ENCODE peak calls at places on chromosomes 4 and X, in six cellular contexts. L is brain microvascular endothelial cell; H is mesothelial cell of epicardium; O is GM10248; T is CD4-positive, alpha-beta T cell; M is gastrocnemius medialis. F is an unnamed sample.

GRCh38 chrX:110406822-110407221 is 48.2 kb downstream of the RTL9 start:
- DNase-seq in L (no peak), H (no peak), T (no peak), M (no peak), O (no peak), F (no peak)

GRCh38 chrX:100928660-100929613 is at the start of gene XKRX:
- DNase-seq in H (peak; percentile 40), O (peak; percentile 40), L (no peak), M (no peak), T (peak; percentile 39), F (no peak)

GRCh38 chrX:23788946-23789345 is 6.0 kb downstream of the SAT1 start:
- DNase-seq in L (no peak), O (no peak), T (no peak), H (no peak), M (no peak), F (no peak)

GRCh38 chr4:17544831-17545234 is 29.9 kb downstream of the CLRN2 start:
- DNase-seq in O (no peak), T (no peak), H (no peak), M (no peak), L (no peak), F (no peak)

GRCh38 chrX:152899111-152899873 is 1.4 kb downstream of the ZNF185 start:
- DNase-seq in O (no peak), H (no peak), T (no peak), M (no peak), L (no peak), F (no peak)

GRCh38 chr4:150363721-150364688 is 217.9 kb upstream of the MAB21L2 start:
- DNase-seq in T (no peak), O (no peak), H (no peak), M (no peak), L (no peak), F (no peak)

GRCh38 chrX:128653524-128653923 is 601.3 kb upstream of the ACTRT1 start:
- DNase-seq in T (no peak), H (no peak), O (no peak), L (no peak), M (no peak), F (no peak)

GRCh38 chr4:120299631-120300030 is 233.0 kb upstream of the MAD2L1 start:
- DNase-seq in O (no peak), L (no peak), H (no peak), T (no peak), M (no peak), F (no peak)

GRCh38 chr4:150960079-150960478 is 55.0 kb downstream of the LRBA start:
- DNase-seq in T (no peak), O (no peak), M (no peak), H (no peak), L (peak; percentile 34), F (no peak)

GRCh38 chr4:161143375-161143774 is 1020.4 kb downstream of the FSTL5 start:
- DNase-seq in O (no peak), H (no peak), L (no peak), M (no peak), T (no peak), F (no peak)

GRCh38 chr4:102606261-102606660 is 105.1 kb downstream of the NFKB1 start:
- DNase-seq in O (no peak), T (no peak), M (no peak), L (no peak), H (no peak), F (no peak)

GRCh38 chr4:108937066-108937465 is 174.2 kb upstream of the ETNPPL start:
- DNase-seq in M (no peak), H (no peak), T (no peak), O (no peak), L (no peak), F (no peak)

GRCh38 chr4:78864405-78865024 is 74.7 kb downstream of the PAQR3 start:
- DNase-seq in H (no peak), T (no peak), M (no peak), O (peak; percentile 32), L (peak; percentile 71), F (no peak)

GRCh38 chr4:25029479-25030282 is 1.1 kb downstream of the LGI2 start:
- DNase-seq in M (no peak), H (no peak), L (no peak), T (no peak), O (no peak), F (no peak)

GRCh38 chr4:3304831-3305609 is 12.2 kb downstream of the RGS12 start:
- DNase-seq in O (no peak), L (no peak), T (no peak), M (no peak), H (peak; percentile 54), F (peak; percentile 86)

GRCh38 chr4:128386761-128387599 is 99.4 kb upstream of the PGRMC2 start:
- DNase-seq in H (no peak), T (no peak), L (peak; percentile 97), M (peak; percentile 93), O (no peak), F (peak; percentile 94)

GRCh38 chr4:140300271-140300970 is 73.0 kb upstream of the SCOC start:
- DNase-seq in M (no peak), O (no peak), L (peak; percentile 22), H (no peak), T (no peak), F (peak; percentile 83)

GRCh38 chr4:67939195-67939594 is 24.1 kb downstream of the TMPRSS11A start:
- DNase-seq in O (no peak), M (no peak), L (no peak), T (no peak), H (no peak), F (no peak)

GRCh38 chrX:85620466-85620865 is 241.0 kb upstream of the POF1B start:
- DNase-seq in T (no peak), M (no peak), L (no peak), O (no peak), H (no peak), F (no peak)

DNA sequence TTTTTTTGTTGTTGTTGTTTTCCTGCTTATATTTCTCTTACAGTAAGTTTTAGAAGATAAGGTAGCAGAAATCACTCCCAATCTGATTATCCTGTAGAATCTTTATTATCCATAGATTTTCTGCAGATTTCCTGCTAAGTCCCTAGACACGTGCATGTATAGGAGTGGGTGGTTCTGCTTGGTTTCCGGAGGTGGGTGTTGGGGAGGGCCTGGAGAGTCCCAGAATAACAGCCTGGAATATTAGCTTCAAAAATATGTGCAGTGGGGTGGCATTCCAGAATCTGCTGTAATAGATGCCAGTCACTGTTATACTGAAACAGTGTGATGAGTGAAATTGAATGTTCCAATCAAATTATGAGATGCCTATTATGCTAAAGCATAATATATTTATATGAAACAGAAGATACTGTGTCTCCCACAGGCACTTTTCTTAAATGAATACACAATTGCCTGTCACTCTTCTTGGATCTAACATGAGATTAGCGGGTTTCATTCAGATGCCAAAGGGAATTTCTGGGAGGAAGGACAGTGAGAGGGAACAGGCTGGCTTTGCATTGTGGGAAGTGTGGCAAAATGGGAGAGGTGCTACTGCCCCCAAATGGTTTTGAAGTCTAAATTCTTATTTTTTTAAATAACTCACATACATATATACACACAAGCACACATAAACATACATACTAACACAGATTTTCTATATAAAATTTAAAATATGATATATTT is 37.6 kb downstream of the C4orf50 start:
- DNase-seq in M (no peak), H (no peak), T (no peak), O (no peak), L (no peak), F (no peak)
- TF ChIP-seq CTCF in M (no peak), H (no peak), T (no peak), O (no peak), L (no peak), F (no peak)

DNA sequence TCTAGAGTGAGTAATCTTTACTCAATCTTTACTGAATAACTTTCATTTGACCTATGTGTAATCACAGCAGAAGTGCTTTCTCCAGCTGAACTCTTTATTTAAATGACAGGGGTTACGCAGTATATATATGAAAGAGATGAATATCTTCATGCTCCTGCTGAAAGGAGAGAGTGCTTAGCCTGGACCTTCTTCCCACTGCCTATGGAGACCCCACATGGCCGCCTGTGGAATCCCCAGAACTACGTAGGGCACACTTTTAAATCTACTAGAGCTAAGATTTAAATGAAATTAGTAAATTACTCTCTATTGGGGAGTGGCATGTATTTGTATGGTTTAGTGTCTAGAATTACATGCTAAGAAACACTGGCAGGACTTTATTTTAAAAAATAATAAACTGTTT is 391.2 kb downstream of the ANKRD50 start:
- DNase-seq in O (no peak), M (no peak), T (no peak), L (no peak), H (no peak), F (no peak)
- TF ChIP-seq CTCF in O (no peak), M (no peak), T (no peak), L (peak; percentile 49), H (no peak), F (no peak)

GRCh38 chr4:176001171-176002006 is 64.3 kb upstream of the WDR17 start:
- DNase-seq in M (no peak), H (peak; percentile 47), T (no peak), L (peak; percentile 5), O (peak; percentile 10), F (peak; percentile 80)

GRCh38 chr4:175999944-176000343 is 65.7 kb upstream of the WDR17 start:
- DNase-seq in L (no peak), T (no peak), H (no peak), M (no peak), O (no peak), F (no peak)

GRCh38 chr4:175998782-175999181 is 66.9 kb upstream of the WDR17 start:
- DNase-seq in T (no peak), O (no peak), L (no peak), H (no peak), M (no peak), F (no peak)

GRCh38 chr4:175996231-175996630 is 69.4 kb upstream of the WDR17 start:
- DNase-seq in M (no peak), T (no peak), O (no peak), H (no peak), L (no peak), F (no peak)

DNA sequence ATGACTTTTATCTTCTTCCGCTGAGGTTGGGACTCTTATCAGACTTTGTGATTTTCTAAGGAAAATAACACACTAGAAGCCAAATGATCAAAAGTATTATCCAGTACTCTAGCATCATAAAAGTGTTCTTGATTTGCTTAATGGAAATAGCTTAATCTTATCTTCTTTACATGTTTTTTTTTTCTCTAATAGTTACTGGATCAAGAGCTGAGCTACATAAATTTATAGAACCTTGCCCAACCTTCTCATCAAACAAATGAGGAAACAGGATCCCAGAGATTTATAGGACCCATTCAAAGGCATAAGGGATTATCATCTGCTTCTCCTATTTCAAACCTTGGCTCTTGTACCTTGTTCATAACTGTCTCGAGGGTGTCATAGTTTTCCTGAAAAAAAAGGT is 68.3 kb upstream of the WDR17 start:
- DNase-seq in T (no peak), H (no peak), L (no peak), M (no peak), O (no peak), F (no peak)
- TF ChIP-seq CTCF in T (no peak), H (no peak), L (no peak), M (no peak), O (no peak), F (no peak)

GRCh38 chr4:27098034-27098433 is 237.4 kb downstream of the STIM2 start:
- DNase-seq in T (no peak), O (no peak), L (no peak), H (no peak), M (no peak), F (no peak)

GRCh38 chr4:27094224-27094623 is 233.6 kb downstream of the STIM2 start:
- DNase-seq in O (no peak), T (no peak), M (no peak), L (no peak), H (no peak), F (no peak)

GRCh38 chr4:27100713-27101112 is 240.1 kb downstream of the STIM2 start:
- DNase-seq in H (no peak), T (no peak), M (no peak), O (no peak), L (no peak), F (peak; percentile 14)

GRCh38 chr4:27094785-27095184 is 234.1 kb downstream of the STIM2 start:
- DNase-seq in T (no peak), M (no peak), L (no peak), O (no peak), H (no peak), F (peak; percentile 1)

GRCh38 chr4:27096142-27096824 is 235.6 kb downstream of the STIM2 start:
- DNase-seq in T (no peak), M (no peak), O (no peak), L (no peak), H (no peak), F (peak; percentile 13)
- TF ChIP-seq CTCF in T (no peak), M (no peak), O (no peak), L (no peak), H (peak; percentile 30), F (no peak)